ENCODE peak calls at places on chromosomes 12 and 14, in four cellular contexts. Q is HS-5; B is CD4-positive, CD25-positive, alpha-beta regulatory T cell; O is activated T-cell treated with anti-CD3 and anti-CD28 coated beads, Interleukin-2, amount 50 U/mL, for 24 hours. H is an unnamed sample.

GRCh38 chr12:100359822-100360221 is 2.9 kb downstream of the SLC17A8 start:
- DNase-seq in Q (peak; percentile 13), B (no peak), O (no peak), H (no peak)

GRCh38 chr12:50103767-50104321 is at the start of gene GPD1:
- DNase-seq in Q (no peak), B (no peak), O (no peak), H (no peak)

GRCh38 chr12:26047401-26048226 is 77.2 kb downstream of the BHLHE41 start:
- DNase-seq in Q (no peak), B (no peak), O (no peak), H (no peak)

GRCh38 chr14:66072190-66072905 is 413.8 kb upstream of the CCDC196 start:
- DNase-seq in Q (no peak), B (no peak), O (no peak), H (no peak)

GRCh38 chr14:23438130-23438893 is 2.9 kb upstream of the MYH7 start:
- DNase-seq in Q (no peak), B (no peak), O (no peak), H (no peak)

GRCh38 chr12:91109148-91109564 is 2.1 kb downstream of the LUM start:
- DNase-seq in Q (no peak), B (no peak), O (peak; percentile 51), H (peak; percentile 61)

GRCh38 chr12:107277850-107278249 is 184.5 kb upstream of the CRY1 start:
- DNase-seq in Q (peak; percentile 75), B (no peak), O (no peak), H (no peak)

GRCh38 chr12:42691991-42692557 is 102.5 kb upstream of the PRICKLE1 start:
- DNase-seq in Q (no peak), B (no peak), O (no peak), H (no peak)

GRCh38 chr12:124296916-124297351 is 2.0 kb downstream of the RFLNA start:
- DNase-seq in Q (no peak), B (no peak), O (no peak), H (no peak)

GRCh38 chr12:123813349-123813748 is 51.2 kb downstream of the DNAH10 start:
- DNase-seq in Q (peak; percentile 39), B (no peak), O (no peak), H (no peak)

GRCh38 chr14:23514009-23514962 is 37.3 kb downstream of the ZFHX2 start:
- DNase-seq in Q (no peak), B (no peak), O (no peak), H (no peak)